ENCODE peak calls at places on chromosomes 5 and 9, in nine cellular contexts. E is LNCaP clone FGC, B is nephron progenitor cell, V is upper lobe of right lung, S is psoas muscle, C is Caco-2, T is pancreas, A is HCT116, Y is AG09309. Z is an unnamed sample.

GRCh38 chr5:34585601-34586104 is 70.5 kb upstream of the RAI14 start:
- DNase-seq in C (no peak), S (no peak), Y (no peak), E (peak; percentile 46), T (no peak), A (no peak), B (no peak), V (no peak), Z (no peak)

GRCh38 chr5:158120760-158121159 is 261.8 kb upstream of the CLINT1 start:
- DNase-seq in T (no peak), A (no peak), Y (no peak), E (no peak), S (no peak), B (no peak), C (no peak), V (no peak), Z (no peak)

GRCh38 chr5:150946351-150946905 is 41.6 kb upstream of the ZNF300 start:
- DNase-seq in E (peak; percentile 82), S (peak; percentile 92), A (no peak), B (no peak), Y (peak; percentile 33), C (no peak), V (peak; percentile 71), T (peak; percentile 88), Z (peak; percentile 62)

GRCh38 chr9:133184971-133185370 is 21.3 kb upstream of the GBGT1 start:
- DNase-seq in C (peak; percentile 69), Y (peak; percentile 37), E (peak; percentile 34), B (peak; percentile 32), V (no peak), A (peak; percentile 64), S (no peak), T (no peak), Z (peak; percentile 31)

GRCh38 chr5:142115937-142116614 is 7.5 kb downstream of the NDFIP1 start:
- DNase-seq in Y (no peak), E (no peak), B (no peak), A (no peak), V (no peak), C (no peak), T (no peak), S (no peak), Z (no peak)

GRCh38 chr5:173940269-173940668 is 48.7 kb upstream of the C5orf47 start:
- DNase-seq in A (no peak), V (no peak), T (no peak), E (no peak), S (no peak), C (no peak), Y (no peak), B (no peak), Z (no peak)

GRCh38 chr5:168467755-168468280 is 18.5 kb upstream of the RARS1 start:
- DNase-seq in T (no peak), V (no peak), Y (no peak), S (no peak), B (no peak), A (no peak), C (no peak), E (no peak), Z (no peak)

GRCh38 chr9:14419302-14419937 is 105.5 kb upstream of the NFIB start:
- DNase-seq in B (no peak), S (no peak), C (no peak), E (no peak), T (no peak), Y (no peak), A (no peak), V (no peak), Z (no peak)

GRCh38 chr5:169874626-169875025 is 105.7 kb downstream of the INSYN2B start:
- DNase-seq in B (no peak), A (no peak), T (no peak), Y (no peak), V (no peak), C (no peak), S (no peak), E (no peak), Z (no peak)

GRCh38 chr5:39420482-39421145 is 4.2 kb downstream of the DAB2 start:
- DNase-seq in V (no peak), C (no peak), T (no peak), Y (peak; percentile 57), B (no peak), S (peak; percentile 76), A (no peak), E (no peak), Z (no peak)

GRCh38 chr5:132054031-132054696 is 6.3 kb upstream of the IL3 start:
- DNase-seq in A (no peak), V (peak; percentile 60), T (peak; percentile 34), S (peak; percentile 22), B (no peak), C (peak; percentile 24), Y (no peak), E (no peak), Z (peak; percentile 3)

GRCh38 chr9:89400398-89401116 is 82.3 kb downstream of the SECISBP2 start:
- DNase-seq in Y (no peak), E (no peak), B (no peak), V (no peak), A (no peak), C (no peak), S (peak; percentile 13), T (no peak), Z (no peak)

GRCh38 chr5:126594676-126595485 is at the start of gene ALDH7A1:
- DNase-seq in T (peak; percentile 91), B (peak; percentile 97), A (peak; percentile 83), V (peak; percentile 91), S (peak; percentile 93), E (no peak), Y (peak; percentile 69), C (peak; percentile 98), Z (peak; percentile 87)

DNA sequence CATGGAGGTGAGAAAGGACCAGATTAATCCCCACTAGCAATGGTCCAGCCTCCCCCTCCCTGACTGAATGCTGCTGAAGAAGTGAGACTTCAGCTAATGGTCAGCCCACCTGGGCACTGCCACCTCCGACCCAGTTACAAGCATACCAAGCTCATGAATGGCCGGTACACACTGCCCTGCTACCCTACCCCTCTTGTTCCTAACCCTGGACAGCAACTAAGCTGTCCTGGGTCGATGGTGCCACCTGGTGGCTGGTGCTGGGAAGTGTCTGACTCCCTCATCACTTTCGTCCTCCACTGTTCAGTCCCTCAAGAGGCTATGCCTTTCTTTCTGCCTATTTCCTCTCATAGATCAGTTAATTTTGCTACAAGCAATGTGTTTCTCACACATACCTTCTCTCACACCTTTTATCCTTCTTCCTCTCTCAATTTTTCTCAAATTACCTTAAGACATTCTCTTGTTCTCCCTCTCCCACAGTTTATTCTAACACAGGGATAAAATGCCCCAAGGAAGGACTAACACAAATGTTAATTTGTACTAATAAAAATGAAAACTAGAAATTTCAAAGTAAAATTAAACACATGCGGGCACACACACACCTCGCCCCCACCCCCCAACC is 42.4 kb downstream of the PAX5 start:
- DNase-seq in E (peak; percentile 1), S (no peak), C (no peak), Y (no peak), V (peak; percentile 18), B (peak; percentile 69), T (no peak), A (peak; percentile 54), Z (no peak)
- TF ChIP-seq CTCF in E (peak; percentile 71), S (peak; percentile 21), C (peak; percentile 56), Y (peak; percentile 61), V (peak; percentile 24), B (peak; percentile 58), T (no peak), A (peak; percentile 73), Z (no peak)

DNA sequence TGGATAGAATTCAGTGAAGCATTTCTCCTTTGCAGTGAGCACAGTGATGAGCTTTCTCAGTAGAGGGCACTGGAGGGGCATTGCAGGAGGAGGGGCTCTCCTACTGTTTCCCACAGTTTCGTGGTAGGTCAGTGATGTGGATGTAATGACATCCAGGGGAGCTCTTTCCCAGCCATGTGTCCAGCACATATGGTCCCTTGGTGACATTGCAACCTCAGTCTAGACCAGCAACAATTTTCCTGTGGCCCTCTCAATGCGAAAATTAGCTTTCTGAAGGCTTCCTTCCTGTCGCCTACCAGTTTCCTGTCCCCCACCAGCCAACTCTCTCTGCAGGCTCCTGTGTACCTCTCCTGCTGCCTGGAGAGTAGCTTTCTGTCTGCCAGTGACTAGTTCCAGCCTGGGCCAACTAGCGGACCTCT is 6.9 kb upstream of the PDCL start:
- DNase-seq in T (no peak), A (no peak), C (no peak), B (no peak), E (no peak), V (no peak), Y (no peak), S (no peak), Z (no peak)
- TF ChIP-seq CTCF in T (no peak), A (peak; percentile 26), C (peak; percentile 23), B (no peak), E (no peak), V (peak; percentile 13), Y (no peak), S (no peak), Z (no peak)

DNA sequence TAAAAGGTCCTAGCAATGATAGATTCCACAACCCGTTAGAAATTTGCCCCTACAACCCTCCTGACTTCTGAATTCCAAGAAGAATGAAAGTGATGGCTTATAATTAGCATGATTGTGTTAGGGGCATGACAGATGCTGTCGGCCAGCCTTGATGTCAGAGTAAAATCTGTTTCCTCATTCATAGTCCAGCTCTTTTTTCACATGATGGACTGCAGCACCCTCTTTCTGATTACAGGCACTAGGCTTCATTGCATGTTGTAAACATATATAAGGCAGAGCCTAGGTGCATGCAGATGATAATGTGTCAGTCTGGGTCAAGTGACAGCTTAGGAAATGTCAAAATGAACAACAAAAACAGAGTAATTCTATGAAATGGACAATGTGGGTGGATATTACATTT is 226.8 kb downstream of the PDE4D start:
- DNase-seq in V (no peak), S (no peak), E (no peak), A (no peak), Y (no peak), B (no peak), C (no peak), T (no peak), Z (no peak)
- TF ChIP-seq CTCF in V (no peak), S (peak; percentile 32), E (no peak), A (no peak), Y (no peak), B (no peak), C (no peak), T (no peak), Z (no peak)

DNA sequence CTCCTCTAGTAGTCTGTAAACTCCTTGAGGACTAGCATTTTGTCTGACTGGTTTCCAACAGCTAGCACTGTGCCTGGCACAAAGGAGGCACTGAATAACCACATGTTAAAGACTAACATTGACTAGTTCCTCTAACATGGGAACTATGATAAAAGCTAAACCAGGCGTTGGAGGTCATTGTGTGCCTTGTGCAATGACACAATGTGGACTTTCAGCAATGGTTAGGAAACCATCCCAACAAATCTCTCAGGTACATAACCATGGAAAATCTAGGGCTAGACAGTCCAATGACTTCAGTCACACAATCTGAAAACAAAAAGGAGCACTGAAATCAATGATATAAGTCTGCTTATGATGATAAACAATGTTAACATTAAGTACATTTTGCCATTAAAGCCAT is 200.6 kb downstream of the DCP2 start:
- DNase-seq in E (no peak), S (no peak), V (no peak), A (no peak), Y (no peak), C (no peak), B (no peak), T (no peak), Z (no peak)
- TF ChIP-seq CTCF in E (no peak), S (no peak), V (no peak), A (no peak), Y (no peak), C (no peak), B (no peak), T (no peak), Z (no peak)

DNA sequence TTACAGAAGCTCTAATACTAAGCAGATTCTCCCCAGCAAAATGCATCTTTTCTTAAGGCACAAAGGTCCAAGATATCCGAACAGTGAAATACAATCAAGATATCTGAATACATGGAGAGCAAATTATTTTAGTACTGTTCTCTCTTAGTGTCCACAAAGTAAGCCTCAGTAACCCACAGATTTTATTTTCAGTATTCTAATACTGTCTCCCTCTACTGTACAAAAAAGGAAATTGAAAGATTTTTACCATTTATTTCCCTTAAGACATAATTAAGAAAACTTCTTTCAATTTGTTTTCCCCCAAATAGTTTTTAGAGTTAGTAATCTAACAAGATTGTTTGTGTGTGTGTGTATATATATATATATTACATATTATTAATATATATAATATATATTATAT is 24.7 kb upstream of the NOL6 start:
- DNase-seq in B (no peak), S (no peak), V (no peak), C (no peak), Y (no peak), T (no peak), A (no peak), E (no peak), Z (no peak)
- TF ChIP-seq CTCF in B (no peak), S (peak; percentile 8), V (peak; percentile 42), C (peak; percentile 25), Y (peak; percentile 21), T (no peak), A (no peak), E (peak; percentile 13), Z (no peak)